ENCODE peak calls at places on chromosomes 12 and 14, in five cellular contexts. I is upper lobe of left lung; V is naive thymus-derived CD4-positive, alpha-beta T cell; Q is tibial artery; T is heart right ventricle. C is an unnamed sample.

GRCh38 chr14:102138535-102138934 is 1.2 kb upstream of the WDR20 start:
- DNase-seq in I (no peak), V (no peak), Q (no peak), T (no peak), C (no peak)

GRCh38 chr14:23206422-23207145 is 23.1 kb upstream of the SLC7A8 start:
- DNase-seq in I (no peak), V (no peak), Q (no peak), T (no peak), C (no peak)

GRCh38 chr14:92969470-92970232 is 46.7 kb downstream of the CHGA start:
- DNase-seq in I (peak; percentile 32), V (no peak), Q (no peak), T (no peak), C (no peak)

GRCh38 chr14:69943084-69943797 is 64.0 kb downstream of the SMOC1 start:
- DNase-seq in I (no peak), V (no peak), Q (no peak), T (no peak), C (no peak)

GRCh38 chr12:27324452-27324999 is 8.1 kb upstream of the BMAL2 start:
- DNase-seq in I (no peak), V (no peak), Q (no peak), T (no peak), C (no peak)

GRCh38 chr14:64234877-64235651 is 59.1 kb downstream of the ESR2 start:
- DNase-seq in I (no peak), V (no peak), Q (no peak), T (no peak), C (no peak)

GRCh38 chr14:72706485-72706884 is 187.4 kb downstream of the DPF3 start:
- DNase-seq in I (no peak), V (no peak), Q (no peak), T (no peak), C (no peak)

GRCh38 chr12:9626291-9626690 is 18.6 kb upstream of the KLRB1 start:
- DNase-seq in I (no peak), V (no peak), Q (no peak), T (no peak), C (no peak)

GRCh38 chr12:3034067-3034750 is 43.0 kb upstream of the TSPAN9 start:
- DNase-seq in I (no peak), V (no peak), Q (peak; percentile 35), T (peak; percentile 65), C (no peak)

GRCh38 chr14:51382506-51382905 is 142.5 kb downstream of the TMX1 start:
- DNase-seq in I (no peak), V (no peak), Q (no peak), T (no peak), C (no peak)

GRCh38 chr12:66144796-66145754 is 14.5 kb upstream of the LLPH start:
- DNase-seq in I (no peak), V (peak; percentile 14), Q (peak; percentile 61), T (no peak), C (no peak)

GRCh38 chr14:75711796-75712211 is 50.8 kb downstream of the TTLL5 start:
- DNase-seq in I (peak; percentile 39), V (no peak), Q (peak; percentile 56), T (peak; percentile 54), C (no peak)

GRCh38 chr12:16606201-16606849 is 363 bp upstream of the LMO3 start:
- DNase-seq in I (no peak), V (no peak), Q (peak; percentile 54), T (peak; percentile 12), C (no peak)

GRCh38 chr14:60508363-60508706 is 611 bp upstream of the SIX6 start:
- DNase-seq in I (no peak), V (no peak), Q (no peak), T (no peak), C (no peak)
- H3K27ac ChIP-seq in I (no peak overlapping the region), V (no peak overlapping the region), Q (no peak overlapping the region), T (no peak overlapping the region), C (no peak overlapping the region)

GRCh38 chr12:93777249-93777648 is 100.1 kb downstream of the CRADD start:
- DNase-seq in I (no peak), V (no peak), Q (no peak), T (no peak), C (no peak)

GRCh38 chr12:93782854-93783253 is 105.7 kb downstream of the CRADD start:
- DNase-seq in I (no peak), V (no peak), Q (no peak), T (no peak), C (no peak)

GRCh38 chr12:93780115-93780641 is 103.0 kb downstream of the CRADD start:
- DNase-seq in I (no peak), V (no peak), Q (no peak), T (no peak), C (no peak)

GRCh38 chr12:93776581-93777018 is 99.4 kb downstream of the CRADD start:
- DNase-seq in I (no peak), V (no peak), Q (no peak), T (no peak), C (no peak)

GRCh38 chr12:93778306-93778705 is 101.1 kb downstream of the CRADD start:
- DNase-seq in I (no peak), V (no peak), Q (peak; percentile 60), T (no peak), C (no peak)
- H3K27ac ChIP-seq in I (peak overlapping the region; percentile 71), V (no peak overlapping the region), Q (peak overlapping the region; percentile 81), T (peak overlapping the region; percentile 91), C (no peak overlapping the region)

GRCh38 chr12:49019435-49020317 is 1.1 kb upstream of the PRKAG1 start:
- DNase-seq in I (no peak), V (peak; percentile 22), Q (no peak), T (no peak), C (peak; percentile 59)
- H3K27ac ChIP-seq in I (peak overlapping the region; percentile 97), V (peak overlapping the region; percentile 86), Q (peak overlapping the region; percentile 94), T (peak overlapping the region; percentile 99), C (peak overlapping the region; percentile 87)

GRCh38 chr12:53622724-53623123 is 3.5 kb downstream of the ATF7 start:
- DNase-seq in I (no peak), V (no peak), Q (no peak), T (no peak), C (no peak)

GRCh38 chr12:53616950-53617349 is 9.2 kb downstream of the ATF7 start:
- DNase-seq in I (no peak), V (no peak), Q (no peak), T (no peak), C (no peak)

GRCh38 chr12:53617700-53618099 is 8.5 kb downstream of the ATF7 start:
- DNase-seq in I (no peak), V (no peak), Q (no peak), T (no peak), C (no peak)

GRCh38 chr12:53613821-53614220 is 12.4 kb downstream of the ATF7 start:
- DNase-seq in I (no peak), V (no peak), Q (no peak), T (no peak), C (no peak)

GRCh38 chr12:53618340-53618739 is 7.8 kb downstream of the ATF7 start:
- DNase-seq in I (no peak), V (no peak), Q (no peak), T (no peak), C (peak; percentile 38)
- H3K27ac ChIP-seq in I (peak overlapping the region; percentile 59), V (peak overlapping the region; percentile 44), Q (peak overlapping the region; percentile 52), T (peak overlapping the region; percentile 81), C (peak overlapping the region; percentile 64)

DNA sequence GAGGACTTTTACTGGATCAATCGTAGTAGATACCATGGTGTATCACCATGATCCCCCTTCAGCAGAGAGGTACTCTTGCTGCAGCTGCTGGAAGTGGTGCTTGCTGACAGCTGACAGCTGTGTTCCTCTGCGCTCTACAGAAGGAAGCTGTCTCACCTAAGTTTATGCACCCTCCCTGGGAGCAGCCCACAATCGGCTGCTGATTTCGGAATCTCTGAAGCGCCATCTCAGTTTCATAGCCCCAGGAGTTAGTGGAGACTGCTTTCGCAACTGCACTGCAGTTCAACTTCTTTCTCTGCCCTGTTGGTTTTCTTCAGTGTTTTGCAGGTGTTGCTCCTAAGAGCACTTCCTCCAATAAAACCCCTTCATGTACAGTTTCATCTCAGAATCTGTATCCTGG is 237.9 kb downstream of the PAWR start:
- DNase-seq in I (no peak), V (no peak), Q (no peak), T (no peak), C (no peak)
- H3K27ac ChIP-seq in I (no peak overlapping the region), V (no peak overlapping the region), Q (peak overlapping the region; percentile 52), T (no peak overlapping the region), C (no peak overlapping the region)

GRCh38 chr14:71308671-71309070 is 401.4 kb downstream of the PCNX1 start:
- DNase-seq in I (no peak), V (no peak), Q (no peak), T (no peak), C (no peak)

GRCh38 chr14:71304588-71305133 is 397.4 kb downstream of the PCNX1 start:
- DNase-seq in I (no peak), V (no peak), Q (no peak), T (no peak), C (no peak)

GRCh38 chr14:71314717-71315116 is 407.5 kb downstream of the PCNX1 start:
- DNase-seq in I (no peak), V (no peak), Q (no peak), T (no peak), C (no peak)

GRCh38 chr14:71311061-71311460 is 403.8 kb downstream of the PCNX1 start:
- DNase-seq in I (peak; percentile 2), V (no peak), Q (no peak), T (no peak), C (no peak)

GRCh38 chr14:71309756-71310155 is 402.5 kb downstream of the PCNX1 start:
- DNase-seq in I (no peak), V (no peak), Q (no peak), T (no peak), C (no peak)
- H3K27ac ChIP-seq in I (no peak overlapping the region), V (no peak overlapping the region), Q (no peak overlapping the region), T (no peak overlapping the region), C (no peak overlapping the region)

DNA sequence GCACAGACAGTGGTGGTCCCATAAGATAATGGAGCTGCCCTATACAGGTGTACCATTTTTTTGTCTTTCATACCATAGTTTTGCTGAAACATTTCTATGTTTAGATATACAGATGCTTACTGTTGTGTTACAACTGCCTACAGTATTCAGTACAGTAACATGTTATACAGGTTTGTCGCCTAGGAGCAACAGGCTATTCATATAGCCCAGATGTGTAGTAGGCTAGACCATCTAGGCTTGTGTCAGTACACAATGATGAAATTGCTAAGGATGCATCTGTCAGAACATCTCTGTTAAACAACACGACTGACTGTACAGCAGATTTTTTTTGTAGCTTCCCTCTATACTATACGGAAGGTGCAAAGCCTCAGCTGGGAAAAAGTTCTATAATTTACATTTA is 30.5 kb downstream of the RAD9B start:
- DNase-seq in I (no peak), V (no peak), Q (no peak), T (no peak), C (no peak)
- H3K27ac ChIP-seq in I (no peak overlapping the region), V (no peak overlapping the region), Q (no peak overlapping the region), T (peak overlapping the region; percentile 13), C (no peak overlapping the region)

C was measured in CD4-positive, CD25-positive, alpha-beta regulatory T cell.